ENCODE peak calls at places on chromosome 18, in four cellular contexts. U, C, T and R are unnamed samples.

GRCh38 chr18:51196811-51197660 is 445 bp downstream of the MEX3C start:
- DNase-seq in U (peak; percentile 30), C (no peak), T (peak; percentile 45), R (peak; percentile 6)

GRCh38 chr18:47809420-47809819 is 121.0 kb downstream of the SMAD2 start:
- DNase-seq in C (no peak), T (no peak), U (no peak), R (no peak)

GRCh38 chr18:10010611-10011015 is 96.8 kb downstream of the VAPA start:
- DNase-seq in C (no peak), U (no peak), T (no peak), R (no peak)

GRCh38 chr18:60024345-60024744 is 124.5 kb downstream of the PMAIP1 start:
- DNase-seq in T (no peak), U (no peak), C (no peak), R (no peak)

GRCh38 chr18:31516432-31516831 is 18.5 kb downstream of the DSG2 start:
- DNase-seq in T (no peak), U (no peak), C (no peak), R (no peak)

GRCh38 chr18:57026316-57026715 is 120.6 kb upstream of the BOD1L2 start:
- DNase-seq in T (no peak), U (no peak), C (no peak), R (no peak)

GRCh38 chr18:64380117-64380516 is 231.2 kb upstream of the LINC00305 start:
- DNase-seq in C (no peak), U (no peak), T (no peak), R (no peak)

GRCh38 chr18:54411781-54412180 is 54.1 kb downstream of the C18orf54 start:
- DNase-seq in U (no peak), T (no peak), C (no peak), R (no peak)

GRCh38 chr18:46336278-46337205 is 232.4 kb downstream of the HAUS1 start:
- DNase-seq in U (no peak), T (no peak), C (no peak), R (no peak)

GRCh38 chr18:32040936-32041335 is 22.3 kb downstream of the RNF125 start:
- DNase-seq in T (no peak), U (no peak), C (no peak), R (no peak)

GRCh38 chr18:2173464-2173863 is 397.8 kb downstream of the METTL4 start:
- DNase-seq in C (no peak), T (no peak), U (no peak), R (no peak)

GRCh38 chr18:74315464-74316256 is at the start of gene C18orf63:
- DNase-seq in U (no peak), C (no peak), T (no peak), R (no peak)
- TF ChIP-seq ELF4 in U (no peak), C (no peak), T (no peak), R (no peak)

GRCh38 chr18:58309610-58310239 is 265.7 kb downstream of the NEDD4L start:
- DNase-seq in T (no peak), U (no peak), C (no peak), R (no peak)

GRCh38 chr18:58311390-58311789 is 267.4 kb downstream of the NEDD4L start:
- DNase-seq in T (no peak), C (no peak), U (no peak), R (no peak)

GRCh38 chr18:58308463-58308862 is 264.4 kb downstream of the NEDD4L start:
- DNase-seq in C (no peak), U (no peak), T (no peak), R (no peak)

GRCh38 chr18:58309099-58309498 is 265.1 kb downstream of the NEDD4L start:
- DNase-seq in U (no peak), T (no peak), C (no peak), R (no peak)

GRCh38 chr18:58310517-58310916 is 266.5 kb downstream of the NEDD4L start:
- DNase-seq in U (no peak), C (no peak), T (no peak), R (no peak)
- TF ChIP-seq ELF4 in U (no peak), C (no peak), T (no peak), R (no peak)

DNA sequence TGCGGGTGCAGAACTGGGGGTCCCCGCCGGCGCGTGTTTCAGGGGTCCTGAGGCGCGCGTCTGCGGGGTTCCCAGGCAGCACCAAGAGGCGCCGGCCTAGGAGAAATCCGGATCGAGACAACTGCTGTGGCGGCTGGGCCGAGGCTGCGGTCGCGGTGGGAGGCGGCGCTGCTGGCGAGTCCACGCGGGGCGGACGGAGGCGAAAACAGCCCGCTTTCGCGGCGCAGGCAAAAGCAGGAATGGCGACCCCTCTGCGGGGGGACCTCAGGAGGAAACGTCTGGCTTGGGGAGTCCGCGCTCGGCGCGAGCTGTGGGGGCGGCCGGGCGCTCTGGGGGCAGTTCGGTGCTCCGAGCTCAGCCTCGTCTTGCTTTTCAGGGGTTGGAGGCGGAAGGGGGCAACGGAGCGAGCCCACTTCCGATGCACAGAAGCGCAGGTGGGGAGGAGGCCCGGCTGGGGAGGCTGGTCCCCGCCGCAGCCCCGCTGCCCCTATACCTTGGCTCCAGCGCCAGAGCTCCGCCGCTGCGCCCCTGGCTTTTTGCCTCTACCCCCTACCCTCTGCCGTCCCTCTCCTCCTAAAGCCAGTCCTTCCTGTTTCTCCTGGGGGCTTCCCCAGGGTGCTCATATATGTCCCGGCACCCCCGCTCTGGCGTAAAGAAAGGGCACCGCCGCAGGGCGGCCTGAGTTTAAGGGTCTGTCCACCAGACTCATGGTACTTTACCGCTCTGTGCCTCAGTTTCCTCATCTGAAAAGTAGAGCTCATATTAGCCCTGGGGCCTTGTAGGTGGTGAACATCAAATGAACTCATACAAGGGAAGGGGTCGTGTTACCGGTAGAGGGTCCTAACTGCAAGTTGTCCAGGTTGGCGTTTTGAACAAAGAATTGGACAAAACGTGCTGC is 81.3 kb upstream of the LDLRAD4 start:
- DNase-seq in T (no peak), C (no peak), U (peak; percentile 22), R (no peak)
- TF ChIP-seq ELF4 in T (no peak), C (no peak), U (no peak), R (no peak)

GRCh38 chr18:8805552-8805951 is 100.2 kb downstream of the MTCL1 start:
- DNase-seq in T (no peak), U (no peak), C (no peak), R (no peak)

GRCh38 chr18:8801263-8801901 is 96.0 kb downstream of the MTCL1 start:
- DNase-seq in U (no peak), T (no peak), C (no peak), R (no peak)

GRCh38 chr18:8802031-8802679 is 96.8 kb downstream of the MTCL1 start:
- DNase-seq in U (no peak), T (no peak), C (no peak), R (no peak)

GRCh38 chr18:8803957-8804356 is 98.6 kb downstream of the MTCL1 start:
- DNase-seq in T (no peak), C (no peak), U (no peak), R (no peak)

DNA sequence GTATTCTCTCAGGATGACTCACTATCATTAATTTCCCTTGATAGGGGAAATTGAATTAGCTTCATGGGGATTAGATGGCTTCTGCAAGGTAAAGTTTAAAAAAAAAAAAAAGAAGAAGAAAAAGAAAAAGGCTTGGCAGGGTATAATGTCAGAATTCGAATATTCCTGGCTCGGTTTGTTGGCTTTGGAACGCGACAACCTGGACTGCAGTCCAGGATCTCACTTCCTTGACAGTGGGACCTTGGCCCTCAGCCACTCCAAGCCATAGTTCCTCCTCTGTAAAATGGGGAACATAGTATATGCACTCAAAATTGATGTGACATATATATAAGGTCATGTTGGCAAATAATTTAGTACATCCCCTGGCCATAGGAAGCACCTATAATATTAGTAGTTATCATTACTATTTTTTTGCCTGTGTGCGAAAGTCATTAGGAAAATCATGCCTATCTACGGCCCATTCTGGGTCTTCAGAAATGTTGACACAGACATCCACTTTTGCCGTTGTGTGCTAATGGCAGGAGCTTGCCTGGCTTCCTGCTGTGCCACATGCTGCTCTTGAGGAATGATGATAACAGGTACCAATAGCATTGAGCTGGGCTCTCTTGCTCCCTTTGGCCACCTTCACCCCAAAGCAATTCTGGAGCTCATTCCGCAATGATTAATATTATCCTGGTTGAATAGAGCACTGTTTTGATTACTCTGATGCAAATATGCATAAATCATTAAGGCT is 97.9 kb downstream of the MTCL1 start:
- DNase-seq in C (no peak), T (no peak), U (no peak), R (no peak)
- TF ChIP-seq ELF4 in C (no peak), T (no peak), U (no peak), R (no peak)

DNA sequence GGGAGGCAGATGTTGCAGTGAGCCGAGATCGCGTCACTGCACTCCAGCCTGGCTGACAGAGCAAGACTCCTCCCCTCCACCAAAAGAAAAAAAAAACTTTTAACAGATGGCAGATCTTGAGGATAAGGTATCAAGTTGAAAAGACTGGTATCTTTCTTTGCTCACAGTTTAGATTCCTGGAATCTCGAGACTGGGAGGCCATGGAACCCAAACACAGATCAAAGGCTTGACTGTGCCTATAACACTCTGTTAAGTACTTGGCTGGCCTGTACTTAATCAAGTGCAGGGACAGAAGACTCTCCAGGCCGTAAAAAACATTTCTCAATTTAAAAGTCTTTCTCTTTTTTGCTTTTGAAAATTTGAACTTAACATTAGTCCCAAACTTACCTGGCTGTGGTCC is 107.1 kb upstream of the ZNF516 start:
- DNase-seq in U (no peak), T (no peak), C (no peak), R (no peak)
- TF ChIP-seq ELF4 in U (no peak), T (no peak), C (no peak), R (no peak)

GRCh38 chr18:61237529-61237928 is 95.7 kb upstream of the CDH20 start:
- DNase-seq in T (no peak), C (no peak), U (no peak), R (no peak)
- TF ChIP-seq ELF4 in T (no peak), C (no peak), U (no peak), R (no peak)

GRCh38 chr18:22318745-22319407 is 98.8 kb downstream of the CTAGE1 start:
- DNase-seq in U (no peak), T (no peak), C (no peak), R (no peak)

GRCh38 chr18:22311301-22311700 is 106.4 kb downstream of the CTAGE1 start:
- DNase-seq in U (no peak), T (no peak), C (no peak), R (no peak)

GRCh38 chr18:22314406-22314805 is 103.3 kb downstream of the CTAGE1 start:
- DNase-seq in T (no peak), C (no peak), U (no peak), R (no peak)

GRCh38 chr18:22309191-22309590 is 108.5 kb downstream of the CTAGE1 start:
- DNase-seq in C (no peak), T (no peak), U (no peak), R (no peak)

GRCh38 chr18:22314001-22314400 is 103.7 kb downstream of the CTAGE1 start:
- DNase-seq in U (no peak), T (no peak), C (no peak), R (no peak)
- TF ChIP-seq ELF4 in U (no peak), T (no peak), C (no peak), R (no peak)

GRCh38 chr18:12035481-12035880 is 54.2 kb downstream of the IMPA2 start:
- DNase-seq in C (no peak), T (no peak), U (no peak), R (no peak)
- TF ChIP-seq ELF4 in C (no peak), T (no peak), U (no peak), R (no peak)